ENCODE peak calls at places on chromosomes 11 and 22, in seven cellular contexts. J is AG09309; Y is endothelial cell; P is Panc1; Z is AG04449; C is tibial nerve; Q is CD8-positive, alpha-beta T cell. O is an unnamed sample.
A peak's percentile ranks its signal among the peaks of the same experiment; 100 is the strongest.

GRCh38 chr11:108226036-108226435 is 3.2 kb downstream of the ATM start:
- DNase-seq in P (no peak), Q (no peak), Z (no peak), J (no peak), Y (no peak), C (no peak), O (no peak)

GRCh38 chr22:38843716-38844660 is at the start of gene NPTXR:
- DNase-seq in Q (peak; percentile 14), J (no peak), Y (peak; percentile 50), P (no peak), Z (no peak), C (no peak), O (no peak)

GRCh38 chr11:95904009-95904650 is 19.8 kb downstream of the MTMR2 start:
- DNase-seq in Z (no peak), Y (no peak), Q (no peak), C (no peak), P (no peak), J (no peak), O (no peak)

GRCh38 chr11:107563702-107564101 is 1.8 kb downstream of the ALKBH8 start:
- DNase-seq in Y (peak; percentile 18), J (no peak), C (no peak), Q (peak; percentile 9), P (peak; percentile 67), Z (no peak), O (peak; percentile 29)

GRCh38 chr11:61534025-61534900 is 25.7 kb downstream of the LRRC10B start:
- DNase-seq in P (no peak), C (no peak), Z (no peak), J (no peak), Q (no peak), Y (no peak), O (no peak)

GRCh38 chr11:1943977-1944376 is 3.2 kb upstream of the MRPL23 start:
- DNase-seq in J (no peak), Q (no peak), Z (no peak), P (no peak), Y (no peak), C (no peak), O (no peak)

GRCh38 chr11:9613830-9614762 is 40.6 kb downstream of the WEE1 start:
- DNase-seq in Q (peak; percentile 82), Y (peak; percentile 93), P (peak; percentile 88), Z (peak; percentile 54), C (peak; percentile 71), J (peak; percentile 31), O (no peak)

GRCh38 chr11:82546556-82547162 is 187.0 kb downstream of the FAM181B start:
- DNase-seq in C (no peak), P (no peak), Z (no peak), Q (no peak), J (no peak), Y (no peak), O (no peak)

GRCh38 chr11:35030716-35031213 is 108.2 kb upstream of the CD44 start:
- DNase-seq in Z (peak; percentile 91), P (peak; percentile 93), J (peak; percentile 86), Q (no peak), Y (no peak), C (no peak), O (no peak)

GRCh38 chr22:41991111-41991510 is 7.5 kb upstream of the WBP2NL start:
- DNase-seq in C (no peak), Y (no peak), J (no peak), Q (no peak), Z (no peak), P (no peak), O (no peak)

GRCh38 chr11:75270896-75271415 is 30.4 kb downstream of the TPBGL start:
- DNase-seq in Y (no peak), Z (no peak), P (no peak), J (no peak), C (no peak), Q (no peak), O (no peak)

GRCh38 chr11:59822989-59823566 is 12.5 kb upstream of the MRPL16 start:
- DNase-seq in Q (peak; percentile 5), Y (peak; percentile 34), J (peak; percentile 20), P (peak; percentile 38), C (no peak), Z (no peak), O (peak; percentile 10)

GRCh38 chr11:75263944-75264349 is 23.4 kb downstream of the TPBGL start:
- DNase-seq in P (no peak), C (no peak), J (no peak), Q (no peak), Y (no peak), Z (no peak), O (no peak)

GRCh38 chr11:109421981-109422590 is at the start of gene C11orf87:
- DNase-seq in Z (no peak), P (no peak), J (no peak), Q (no peak), C (no peak), Y (peak; percentile 52), O (no peak)

GRCh38 chr22:24957043-24957442 is 4.5 kb downstream of the KIAA1671 start:
- DNase-seq in J (no peak), Q (no peak), P (no peak), Y (no peak), C (no peak), Z (no peak), O (no peak)

GRCh38 chr11:69041516-69041915 is 7.2 kb upstream of the TPCN2 start:
- DNase-seq in Y (no peak), C (no peak), Z (no peak), P (no peak), Q (no peak), J (no peak), O (no peak)

GRCh38 chr11:46335858-46336600 is 11.2 kb upstream of the DGKZ start:
- DNase-seq in J (no peak), Q (no peak), Z (no peak), Y (no peak), C (no peak), P (no peak), O (no peak)

GRCh38 chr11:111795333-111795985 is 29.3 kb upstream of the PPP2R1B start:
- DNase-seq in P (no peak), Y (no peak), Q (no peak), Z (peak; percentile 46), J (peak; percentile 48), C (no peak), O (no peak)

GRCh38 chr11:133821776-133822175 is 23.5 kb downstream of the SPATA19 start:
- DNase-seq in C (no peak), Z (no peak), Y (peak; percentile 82), P (no peak), Q (no peak), J (no peak), O (no peak)

GRCh38 chr11:1120532-1121342 is 37.0 kb upstream of the MUC5AC start:
- DNase-seq in P (no peak), J (no peak), Q (no peak), Y (no peak), Z (no peak), C (no peak), O (no peak)

GRCh38 chr11:100682247-100682969 is 4.7 kb upstream of the ARHGAP42 start:
- DNase-seq in C (no peak), Z (no peak), Q (no peak), Y (no peak), J (no peak), P (no peak), O (no peak)

GRCh38 chr11:122754553-122755322 is 83.6 kb upstream of the CRTAM start:
- DNase-seq in C (no peak), Z (no peak), Q (peak; percentile 21), P (no peak), J (no peak), Y (peak; percentile 27), O (no peak)

GRCh38 chr11:68828155-68828931 is 13.4 kb downstream of the CPT1A start:
- DNase-seq in P (no peak), Y (no peak), Q (no peak), C (no peak), J (no peak), Z (no peak), O (no peak)

GRCh38 chr22:46159212-46159611 is 8.9 kb downstream of the PPARA start:
- DNase-seq in J (no peak), Y (no peak), C (no peak), P (no peak), Q (no peak), Z (no peak), O (no peak)

GRCh38 chr11:112822478-112823274 is 138.5 kb upstream of the NCAM1 start:
- DNase-seq in Q (no peak), C (no peak), Y (no peak), J (no peak), P (no peak), Z (no peak), O (no peak)

GRCh38 chr11:15472405-15472799 is 357.7 kb downstream of the INSC start:
- DNase-seq in Z (no peak), C (no peak), P (no peak), J (no peak), Q (no peak), Y (no peak), O (no peak)

GRCh38 chr11:22763166-22763565 is 66.4 kb downstream of the SVIP start:
- DNase-seq in Z (no peak), Y (no peak), C (no peak), P (no peak), J (no peak), Q (no peak), O (no peak)

GRCh38 chr11:116990061-116990473 is 108.2 kb downstream of the SIK3 start:
- DNase-seq in Z (peak; percentile 61), J (peak; percentile 39), C (no peak), P (no peak), Y (no peak), Q (no peak), O (peak; percentile 41)

GRCh38 chr11:67488155-67488480 is 5.3 kb downstream of the AIP start:
- DNase-seq in C (no peak), P (no peak), Y (no peak), Z (no peak), Q (no peak), J (no peak), O (no peak)

GRCh38 chr11:17351510-17352176 is at the start of gene NCR3LG1:
- DNase-seq in P (peak; percentile 36), C (peak; percentile 15), J (no peak), Z (no peak), Y (peak; percentile 28), Q (peak; percentile 40), O (no peak)

GRCh38 chr22:31199187-31199586 is 12.9 kb upstream of the LIMK2 start:
- DNase-seq in Y (no peak), Z (no peak), J (no peak), Q (no peak), P (no peak), C (no peak), O (no peak)
- TF ChIP-seq CTCF in Y (peak; percentile 20), Z (no peak), J (no peak), Q (no peak), P (peak; percentile 24), C (peak; percentile 7), O (no peak)

GRCh38 chr11:119832536-119832935 is 103.5 kb upstream of the NECTIN1 start:
- DNase-seq in Z (no peak), Y (no peak), P (no peak), C (no peak), Q (no peak), J (peak; percentile 3), O (peak; percentile 3)
- TF ChIP-seq CTCF in Z (no peak), Y (no peak), P (no peak), C (no peak), Q (no peak), J (no peak), O (no peak)

GRCh38 chr22:19948057-19948760 is 6.6 kb upstream of the TXNRD2 start:
- DNase-seq in J (no peak), Z (no peak), Q (no peak), Y (no peak), P (no peak), C (no peak), O (no peak)
- TF ChIP-seq CTCF in J (no peak), Z (no peak), Q (peak; percentile 5), Y (peak; percentile 12), P (peak; percentile 55), C (no peak), O (no peak)

GRCh38 chr11:45180158-45180887 is 33.9 kb downstream of the PRDM11 start:
- DNase-seq in C (no peak), Z (no peak), Q (no peak), P (no peak), J (no peak), Y (peak; percentile 49), O (no peak)
- TF ChIP-seq CTCF in C (peak; percentile 32), Z (peak; percentile 60), Q (no peak), P (peak; percentile 66), J (peak; percentile 40), Y (no peak), O (peak; percentile 36)